ENCODE peak calls at places on chromosome 15, in six cellular contexts. H, P, G, L, O and F are unnamed samples.

GRCh38 chr15:22253676-22254408 is 173.5 kb downstream of the OR4M2 start:
- DNase-seq in G (no peak), P (no peak), H (no peak), L (no peak), O (no peak), F (no peak)

GRCh38 chr15:76058714-76059319 is 968 bp upstream of the TMEM266 start:
- DNase-seq in G (peak), H (no peak), P (no peak), L (peak), O (no peak), F (peak)

GRCh38 chr15:84766461-84767005 is 18.1 kb downstream of the ZNF592 start:
- DNase-seq in L (no peak), G (no peak), O (no peak), P (no peak), H (no peak), F (no peak)

GRCh38 chr15:66068801-66069200 is 184.7 kb downstream of the MEGF11 start:
- DNase-seq in H (no peak), G (no peak), L (no peak), P (no peak), O (no peak), F (no peak)

GRCh38 chr15:70269991-70270751 is 172.5 kb upstream of the TLE3 start:
- DNase-seq in P (peak), O (no peak), H (no peak), L (no peak), G (peak), F (peak)

GRCh38 chr15:101604124-101604874 is 47.9 kb downstream of the TM2D3 start:
- DNase-seq in G (no peak), H (no peak), P (no peak), O (no peak), L (no peak), F (no peak)

GRCh38 chr15:43237842-43238470 is 17.1 kb upstream of the EPB42 start:
- DNase-seq in H (no peak), G (no peak), P (no peak), L (no peak), O (no peak), F (no peak)

GRCh38 chr15:85598718-85599398 is 195.9 kb downstream of the KLHL25 start:
- DNase-seq in L (no peak), P (no peak), H (no peak), G (peak), O (no peak), F (peak)

GRCh38 chr15:99547474-99547873 is 18.3 kb upstream of the MEF2A start:
- DNase-seq in H (no peak), L (no peak), P (no peak), G (no peak), O (no peak), F (no peak)

GRCh38 chr15:85164841-85165466 is 183.3 kb downstream of the PDE8A start:
- DNase-seq in L (no peak), H (no peak), P (no peak), O (no peak), G (no peak), F (no peak)

DNA sequence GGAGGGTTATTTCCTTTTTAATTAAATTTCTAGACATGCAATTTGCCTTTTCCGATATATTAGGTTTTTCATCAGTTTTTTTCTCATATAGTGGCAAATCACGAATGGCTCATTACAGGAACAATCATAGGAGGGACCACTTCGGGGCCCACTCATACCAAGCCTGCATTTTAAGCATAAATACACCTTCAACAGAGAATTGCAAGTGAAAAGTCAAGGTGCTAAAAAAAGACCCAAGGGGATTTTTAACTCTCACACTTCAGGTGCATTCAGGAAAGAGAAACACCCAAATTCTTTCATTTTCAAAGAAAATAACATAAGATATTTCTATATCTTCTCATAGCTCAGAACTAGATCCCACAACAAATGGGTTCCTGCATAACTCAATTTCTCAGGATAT is 979.6 kb upstream of the NR2F2 start:
- DNase-seq in H (no peak), O (no peak), P (no peak), L (no peak), G (no peak), F (no peak)
- TF ChIP-seq CTCF in H (no peak), O (no peak), P (no peak), L (no peak), G (no peak), F (no peak)

DNA sequence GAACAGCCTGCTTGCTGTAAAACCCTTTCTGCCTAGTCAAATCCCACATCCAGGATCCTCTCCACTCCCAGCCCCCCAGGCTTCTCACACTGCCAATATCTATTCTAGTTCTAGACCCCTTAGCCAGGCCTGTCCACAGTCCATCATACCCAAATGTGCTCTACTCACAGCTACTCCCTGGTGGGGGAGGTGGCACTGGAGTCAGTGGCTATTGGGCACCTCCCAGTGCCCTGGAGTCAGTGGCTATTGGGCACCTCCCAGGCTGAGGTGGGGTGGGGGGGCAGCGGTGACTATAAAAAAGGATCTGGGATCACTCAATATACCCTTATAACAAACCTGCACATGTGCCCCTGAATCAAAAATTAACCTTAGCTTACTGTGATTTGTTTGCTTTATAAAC is 773 bp upstream of the DISP2 start:
- DNase-seq in L (no peak), P (no peak), H (no peak), G (no peak), O (no peak), F (no peak)
- H3K4me3 ChIP-seq in L (no peak), P (peak), H (no peak), G (no peak), O (no peak), F (no peak)

DNA sequence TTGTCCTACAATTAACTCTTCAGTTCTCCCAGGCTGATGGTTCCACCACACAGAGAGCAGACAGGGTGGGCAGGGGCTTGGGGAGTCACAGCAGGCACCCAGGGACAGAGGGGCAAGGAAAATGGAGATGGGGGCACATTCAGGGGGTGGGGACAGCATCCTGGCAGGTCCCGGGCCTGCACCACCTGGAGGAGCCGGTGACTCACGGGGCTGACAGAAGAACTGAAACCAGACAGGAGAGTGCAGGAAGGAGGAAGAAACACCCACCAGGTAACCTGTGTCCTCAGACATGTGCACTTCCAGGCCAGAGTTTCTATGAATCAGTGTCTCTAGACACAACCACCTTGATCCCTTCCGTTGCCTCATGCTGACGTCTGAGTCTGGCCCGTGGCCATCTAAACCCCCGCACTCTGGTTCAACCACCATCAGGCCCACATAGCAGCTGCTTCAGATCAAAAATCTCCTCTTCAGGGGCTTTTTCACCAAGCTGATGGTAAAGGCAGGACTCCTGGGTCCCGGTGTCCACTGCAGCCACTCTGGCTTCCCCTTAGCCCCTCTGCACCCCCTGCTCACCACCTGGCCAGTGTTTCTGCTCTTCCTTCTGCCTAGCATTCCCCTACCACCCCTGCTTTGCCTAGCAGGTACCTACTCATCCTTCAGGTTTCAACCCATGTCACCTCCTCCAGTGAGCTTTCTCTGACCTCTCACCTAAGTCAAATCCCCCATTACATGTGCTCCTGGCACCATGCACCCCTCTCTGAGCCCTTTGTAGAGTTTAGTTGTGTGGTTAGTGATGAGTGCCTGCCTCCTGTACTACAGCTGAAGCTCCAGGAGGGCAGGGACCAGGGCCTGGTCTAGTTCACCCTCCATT is 16.5 kb upstream of the CYP11A1 start:
- DNase-seq in L (no peak), P (no peak), H (no peak), G (no peak), O (no peak), F (peak)
- TF ChIP-seq CTCF in L (no peak), P (no peak), H (no peak), G (no peak), O (no peak), F (no peak)

GRCh38 chr15:95295311-95295710 is 1035.2 kb upstream of the NR2F2 start:
- DNase-seq in O (no peak), P (no peak), G (no peak), L (no peak), H (no peak), F (no peak)

GRCh38 chr15:95295905-95296618 is 1034.4 kb upstream of the NR2F2 start:
- DNase-seq in G (no peak), P (no peak), H (no peak), L (no peak), O (no peak), F (no peak)

GRCh38 chr15:95290376-95290973 is 1040.0 kb upstream of the NR2F2 start:
- DNase-seq in L (no peak), P (no peak), G (no peak), O (no peak), H (no peak), F (no peak)

GRCh38 chr15:95292790-95293450 is 1037.6 kb upstream of the NR2F2 start:
- DNase-seq in P (no peak), G (peak), L (no peak), O (no peak), H (no peak), F (peak)

DNA sequence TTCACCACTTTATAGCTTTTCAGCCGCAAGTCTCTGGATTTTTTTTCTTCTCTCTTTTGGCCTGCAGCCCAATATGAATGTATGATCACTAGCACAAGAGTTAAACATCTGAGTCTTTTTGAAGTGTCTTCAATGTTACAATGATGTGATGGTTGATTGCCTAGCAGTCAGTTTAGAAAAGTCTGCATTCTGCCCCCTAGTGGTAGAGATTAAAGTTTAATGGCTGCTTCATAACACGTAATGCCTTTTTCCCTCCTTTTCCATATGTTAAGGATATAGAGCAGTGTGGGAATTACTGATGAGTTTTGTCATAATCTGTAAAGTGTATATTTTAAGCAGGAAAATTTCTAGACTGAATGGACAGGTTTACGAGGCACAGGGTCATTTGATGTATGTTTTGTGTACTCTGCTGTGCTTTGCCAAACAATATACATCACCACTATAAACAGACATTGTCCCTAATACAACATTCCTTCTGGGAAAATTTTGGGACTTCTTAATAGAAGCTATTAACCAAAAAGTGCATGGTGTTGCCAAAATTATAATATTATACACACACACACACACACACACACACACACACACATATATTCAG is 1038.5 kb upstream of the NR2F2 start:
- DNase-seq in L (no peak), O (no peak), H (no peak), P (no peak), G (peak), F (peak)
- H3K4me3 ChIP-seq in L (no peak), O (no peak), H (no peak), P (no peak), G (no peak), F (no peak)

GRCh38 chr15:34116620-34117019 is 14.7 kb downstream of the PGBD4 start:
- DNase-seq in G (no peak), H (no peak), L (no peak), O (no peak), P (no peak), F (no peak)

GRCh38 chr15:34109775-34110663 is 8.1 kb downstream of the PGBD4 start:
- DNase-seq in O (no peak), L (no peak), H (no peak), G (peak), P (no peak), F (peak)

GRCh38 chr15:34119291-34119690 is 17.4 kb downstream of the PGBD4 start:
- DNase-seq in L (no peak), P (no peak), O (peak), H (no peak), G (peak), F (no peak)

GRCh38 chr15:34114739-34115138 is 12.9 kb downstream of the PGBD4 start:
- DNase-seq in G (no peak), H (no peak), L (no peak), P (no peak), O (no peak), F (no peak)

GRCh38 chr15:34114215-34114614 is 12.3 kb downstream of the PGBD4 start:
- DNase-seq in H (no peak), O (no peak), P (no peak), G (no peak), L (no peak), F (no peak)
- TF ChIP-seq CTCF in H (no peak), O (no peak), P (no peak), G (no peak), L (no peak), F (no peak)